ENCODE peak calls at places on chromosomes 3 and 15, in ten cellular contexts. P is uterus, O is ovary, S is GM23338, R is GM12878, I is retinal pigment epithelial cell, D is brain microvascular endothelial cell, L is IMR-90, X is left ventricle myocardium inferior, E is A549. C is an unnamed sample.

GRCh38 chr3:167814441-167814951 is 79.0 kb downstream of the SERPINI1 start:
- DNase-seq in O (no peak), S (no peak), D (peak), L (peak), I (peak), X (no peak), E (no peak), R (no peak), P (no peak), C (peak)

GRCh38 chr3:48747703-48748102 is 30.7 kb upstream of the IP6K2 start:
- DNase-seq in P (no peak), E (no peak), S (no peak), X (peak), R (no peak), O (no peak), I (no peak), L (no peak), D (no peak), C (no peak)

GRCh38 chr3:55489804-55490132 is 2.7 kb upstream of the WNT5A start:
- DNase-seq in I (no peak), O (peak), E (no peak), P (peak), D (no peak), S (peak), L (no peak), X (peak), R (no peak), C (peak)

GRCh38 chr3:190088890-190089289 is 31.8 kb downstream of the P3H2 start:
- DNase-seq in O (no peak), X (no peak), P (no peak), S (no peak), L (peak), E (no peak), D (peak), I (no peak), R (no peak), C (no peak)

GRCh38 chr3:12994607-12995388 is 78.4 kb downstream of the IQSEC1 start:
- DNase-seq in O (peak), D (peak), L (peak), I (peak), X (peak), R (no peak), S (peak), P (peak), E (peak), C (peak)

GRCh38 chr15:68652141-68652540 is 73.3 kb downstream of the CORO2B start:
- DNase-seq in X (peak), I (peak), E (no peak), P (peak), O (peak), R (no peak), S (no peak), D (no peak), L (no peak), C (no peak)

GRCh38 chr3:134104031-134104430 is 74.3 kb upstream of the SLCO2A1 start:
- DNase-seq in R (no peak), P (no peak), I (no peak), O (no peak), X (no peak), E (no peak), S (no peak), D (no peak), L (peak), C (no peak)

GRCh38 chr15:85800460-85801123 is 5.9 kb upstream of the KLHL25 start:
- DNase-seq in O (no peak), X (peak), S (peak), P (no peak), E (peak), L (peak), R (no peak), D (peak), I (peak), C (peak)

GRCh38 chr15:39788800-39789565 is 6.3 kb upstream of the FSIP1 start:
- DNase-seq in I (no peak), X (no peak), L (peak), R (no peak), P (no peak), S (no peak), D (no peak), E (no peak), O (no peak), C (no peak)

GRCh38 chr3:128940252-128940651 is 53.6 kb downstream of the CFAP92 start:
- DNase-seq in P (no peak), S (no peak), L (no peak), I (no peak), R (no peak), E (no peak), D (no peak), X (no peak), O (no peak), C (no peak)

GRCh38 chr3:72548992-72549391 is 299.3 kb downstream of the SHQ1 start:
- DNase-seq in L (no peak), I (no peak), D (no peak), S (no peak), P (no peak), X (no peak), R (no peak), E (no peak), O (no peak), C (no peak)

GRCh38 chr3:13846238-13846637 is 33.6 kb downstream of the WNT7A start:
- DNase-seq in I (no peak), O (no peak), X (no peak), R (no peak), E (no peak), P (no peak), D (no peak), L (no peak), S (no peak), C (no peak)

GRCh38 chr15:52252781-52253180 is 42.8 kb downstream of the MYO5C start:
- DNase-seq in I (peak), S (no peak), L (peak), P (no peak), O (no peak), E (peak), X (no peak), R (no peak), D (peak), C (peak)

GRCh38 chr15:49669288-49669687 is 48.4 kb downstream of the DTWD1 start:
- DNase-seq in D (no peak), E (no peak), X (no peak), O (no peak), R (no peak), P (no peak), S (peak), I (no peak), L (no peak), C (no peak)

GRCh38 chr3:42736531-42736930 is 33.9 kb upstream of the HHATL start:
- DNase-seq in R (no peak), I (no peak), E (no peak), D (no peak), X (no peak), L (no peak), P (no peak), O (no peak), S (no peak), C (no peak)

GRCh38 chr15:59353994-59354951 is 18.4 kb downstream of the MYO1E start:
- DNase-seq in L (no peak), S (peak), D (no peak), P (no peak), I (no peak), X (no peak), R (no peak), E (no peak), O (no peak), C (no peak)

GRCh38 chr3:72657666-72658065 is 190.6 kb downstream of the SHQ1 start:
- DNase-seq in E (no peak), R (peak), P (no peak), I (peak), D (no peak), L (no peak), X (no peak), S (no peak), O (no peak), C (no peak)

GRCh38 chr3:158205994-158206393 is 96.1 kb downstream of the RSRC1 start:
- DNase-seq in L (no peak), X (no peak), E (no peak), D (no peak), R (peak), I (no peak), S (no peak), O (no peak), P (no peak), C (no peak)

GRCh38 chr15:68419301-68420175 is 12.4 kb downstream of the ITGA11 start:
- DNase-seq in X (no peak), L (no peak), R (no peak), E (no peak), D (no peak), S (no peak), O (peak), I (no peak), P (peak), C (no peak)

GRCh38 chr15:73691398-73691797 is 7.2 kb downstream of the CD276 start:
- DNase-seq in D (peak), L (peak), O (no peak), I (peak), P (peak), E (no peak), R (no peak), X (peak), S (peak), C (peak)

GRCh38 chr3:129845956-129846355 is 47.6 kb downstream of the TMCC1 start:
- DNase-seq in P (no peak), S (no peak), E (no peak), R (no peak), L (no peak), X (no peak), I (no peak), D (no peak), O (no peak), C (no peak)

GRCh38 chr3:143585720-143586456 is 262.4 kb downstream of the SLC9A9 start:
- DNase-seq in P (no peak), R (peak), S (no peak), E (no peak), O (no peak), X (no peak), L (no peak), D (no peak), I (no peak), C (no peak)

GRCh38 chr3:190378240-190378891 is 9.6 kb upstream of the CLDN16 start:
- DNase-seq in L (peak), E (no peak), I (no peak), D (peak), P (peak), O (no peak), S (no peak), R (no peak), X (no peak), C (no peak)

GRCh38 chr3:191919627-191920026 is 458.7 kb downstream of the PYDC2 start:
- DNase-seq in R (no peak), S (no peak), L (no peak), O (no peak), I (no peak), E (no peak), D (no peak), P (no peak), X (no peak), C (no peak)

GRCh38 chr3:42691861-42692666 is 6.7 kb downstream of the KLHL40 start:
- DNase-seq in O (peak), I (no peak), S (no peak), D (no peak), R (no peak), P (peak), X (peak), E (no peak), L (no peak), C (no peak)

GRCh38 chr3:179432021-179432420 is 19.2 kb downstream of the GNB4 start:
- DNase-seq in P (no peak), S (no peak), D (no peak), O (no peak), X (no peak), I (no peak), L (no peak), E (no peak), R (peak), C (no peak)

GRCh38 chr15:56832125-56832524 is 86.3 kb upstream of the TCF12 start:
- DNase-seq in S (no peak), L (no peak), P (peak), D (no peak), I (no peak), E (no peak), R (no peak), O (peak), X (peak), C (peak)

GRCh38 chr3:64237083-64237482 is 11.8 kb upstream of the PRICKLE2 start:
- DNase-seq in E (no peak), P (no peak), R (no peak), I (no peak), X (no peak), S (no peak), D (no peak), L (no peak), O (no peak), C (no peak)

GRCh38 chr3:64575211-64575844 is 112.5 kb downstream of the ADAMTS9 start:
- DNase-seq in R (no peak), L (peak), O (no peak), I (no peak), X (no peak), P (no peak), S (peak), D (peak), E (peak), C (peak)

GRCh38 chr3:86929046-86929445 is 61.9 kb downstream of the VGLL3 start:
- DNase-seq in R (no peak), P (no peak), X (no peak), O (no peak), I (no peak), S (no peak), L (peak), D (peak), E (no peak), C (no peak)
- H3K4me3 ChIP-seq in R (no peak), P (no peak), X (no peak), O (no peak), I (no peak), S (no peak), L (no peak), D (no peak), E (no peak), C (no peak)

DNA sequence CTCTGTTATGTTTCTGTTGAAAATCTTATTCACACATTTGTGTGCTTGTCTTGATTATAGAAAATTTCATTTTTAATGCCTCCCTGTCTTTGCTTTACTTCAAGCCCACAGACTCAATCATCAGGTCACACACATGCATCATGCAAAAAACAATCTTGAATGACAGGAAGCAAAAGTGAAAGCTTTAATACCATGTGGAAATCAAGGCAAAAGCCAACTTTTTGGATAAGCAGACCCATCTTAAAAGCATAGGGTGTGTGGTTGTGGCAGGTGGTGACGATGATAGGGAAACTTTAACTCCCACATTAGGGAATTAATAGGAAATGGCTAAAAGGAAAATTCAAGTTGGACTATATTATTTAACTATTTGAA is 155.9 kb upstream of the EOMES start:
- DNase-seq in I (no peak), E (no peak), L (no peak), R (no peak), D (no peak), S (no peak), X (no peak), O (no peak), P (no peak), C (no peak)
- H3K4me3 ChIP-seq in I (no peak), E (no peak), L (no peak), R (no peak), D (no peak), S (no peak), X (no peak), O (no peak), P (no peak), C (no peak)

DNA sequence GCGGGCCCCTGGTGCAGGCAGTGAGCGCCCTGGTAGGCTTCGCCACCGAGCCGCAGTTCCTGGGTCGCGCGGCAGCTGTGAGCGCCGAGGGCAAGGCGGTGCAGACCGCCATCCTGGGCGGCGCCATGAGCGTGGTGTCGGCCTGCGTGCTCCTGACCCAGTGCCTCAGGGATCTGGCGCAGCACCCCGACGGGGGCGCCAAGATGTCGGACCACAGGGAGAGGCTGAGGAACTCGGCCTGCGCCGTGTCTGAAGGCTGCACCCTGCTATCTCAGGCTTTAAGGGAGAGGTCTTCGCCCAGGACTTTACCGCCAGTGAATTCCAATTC is 2.3 kb downstream of the TLNRD1 start:
- DNase-seq in D (no peak), X (peak), L (no peak), E (no peak), R (no peak), S (no peak), O (no peak), P (no peak), I (no peak), C (no peak)
- H3K4me3 ChIP-seq in D (peak), X (peak), L (no peak), E (no peak), R (peak), S (peak), O (no peak), P (no peak), I (no peak), C (no peak)

DNA sequence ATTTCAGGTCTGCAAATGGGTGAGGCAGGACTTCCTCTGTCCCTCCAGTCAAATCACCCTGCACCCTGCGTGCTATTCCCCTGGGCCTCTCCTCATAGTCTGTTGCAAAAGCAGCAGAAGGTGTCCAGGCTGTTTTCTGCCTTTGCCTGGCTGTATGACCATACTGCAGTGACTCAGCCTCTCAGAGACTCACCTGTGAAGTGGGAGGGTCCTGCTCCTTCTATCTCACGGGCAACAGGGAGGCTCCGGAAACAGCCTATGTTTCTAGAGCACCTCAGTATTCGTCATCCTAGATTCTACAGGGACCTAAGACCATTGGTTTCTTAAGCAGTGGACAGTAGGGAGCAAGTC is 216.4 kb downstream of the TLE3 start:
- DNase-seq in O (no peak), L (no peak), E (no peak), P (no peak), X (no peak), I (no peak), S (no peak), R (peak), D (no peak), C (peak)
- H3K4me3 ChIP-seq in O (no peak), L (no peak), E (no peak), P (no peak), X (no peak), I (no peak), S (no peak), R (no peak), D (no peak), C (no peak)

GRCh38 chr3:169664034-169664820 is 715 bp upstream of the MECOM start:
- DNase-seq in I (no peak), O (no peak), E (no peak), D (no peak), S (peak), P (no peak), X (no peak), R (no peak), L (no peak), C (no peak)
- H3K4me3 ChIP-seq in I (peak), O (peak), E (peak), D (peak), S (peak), P (no peak), X (peak), R (no peak), L (no peak), C (peak)

GRCh38 chr3:88057650-88058321 is 1.0 kb downstream of the CGGBP1 start:
- DNase-seq in S (no peak), L (peak), E (no peak), P (no peak), I (no peak), X (no peak), R (no peak), D (peak), O (no peak), C (peak)

GRCh38 chr3:88058322-88058592 is 548 bp downstream of the CGGBP1 start:
- DNase-seq in I (no peak), L (no peak), D (no peak), O (no peak), R (no peak), X (no peak), E (peak), P (no peak), S (no peak), C (no peak)

GRCh38 chr3:88058593-88059379 is at the start of the genes CGGBP1 and ZNF654:
- DNase-seq in X (peak), L (peak), S (peak), E (peak), D (peak), R (peak), P (peak), O (peak), I (peak), C (peak)

GRCh38 chr3:88059380-88060160 is 515 bp downstream of the ZNF654 start:
- DNase-seq in P (peak), R (no peak), D (no peak), S (peak), L (no peak), X (no peak), O (peak), E (peak), I (no peak), C (no peak)

DNA sequence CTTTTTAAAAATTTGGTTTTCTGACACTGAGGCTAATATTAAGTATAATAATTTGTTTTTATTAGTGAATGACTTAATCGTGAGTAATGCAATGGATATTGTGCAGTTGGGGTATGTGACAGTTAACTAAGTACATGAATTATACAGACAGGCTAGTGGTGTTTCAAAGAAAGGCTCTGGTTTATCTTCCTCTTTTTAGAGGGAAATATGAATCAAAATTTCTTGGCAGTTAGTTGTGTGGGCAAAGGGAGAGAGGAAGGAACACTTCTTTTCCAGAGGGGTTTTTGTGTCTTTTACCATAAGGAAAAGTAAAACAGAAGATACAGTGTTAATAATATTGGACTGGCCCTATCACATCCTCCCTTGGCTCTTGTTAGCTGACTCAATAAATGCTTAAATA is 2.7 kb downstream of the ZNF654 start:
- DNase-seq in P (no peak), E (no peak), L (no peak), R (no peak), D (no peak), S (no peak), X (no peak), I (no peak), O (no peak), C (no peak)
- H3K4me3 ChIP-seq in P (no peak), E (no peak), L (no peak), R (peak), D (no peak), S (no peak), X (peak), I (no peak), O (no peak), C (no peak)

GRCh38 chr3:187957209-187957981 is 196.6 kb upstream of the LPP start:
- DNase-seq in L (no peak), D (no peak), X (no peak), I (no peak), S (no peak), E (no peak), R (no peak), O (no peak), P (no peak), C (no peak)
- H3K4me3 ChIP-seq in L (no peak), D (no peak), X (no peak), I (no peak), S (no peak), E (no peak), R (no peak), O (no peak), P (no peak), C (no peak)

GRCh38 chr3:182967218-182968204 is 12.8 kb downstream of the DCUN1D1 start:
- DNase-seq in R (no peak), D (no peak), O (no peak), X (no peak), I (no peak), P (no peak), S (no peak), E (no peak), L (no peak), C (no peak)
- H3K4me3 ChIP-seq in R (peak), D (no peak), O (no peak), X (no peak), I (no peak), P (no peak), S (no peak), E (no peak), L (no peak), C (no peak)

C was measured in hepatocyte.